ENCODE peak calls at places on chromosomes 5 and 9, in four cellular contexts. U, R, I and V are unnamed samples.

GRCh38 chr9:116275418-116276295 is 122.1 kb downstream of the PAPPA start:
- DNase-seq in U (no peak), R (no peak), I (no peak), V (no peak)

GRCh38 chr5:132477784-132478497 is 12.6 kb downstream of the IRF1 start:
- DNase-seq in U (no peak), R (no peak), I (no peak), V (no peak)

GRCh38 chr5:127893232-127893631 is 190.0 kb downstream of the CCDC192 start:
- DNase-seq in U (no peak), R (no peak), I (no peak), V (no peak)

GRCh38 chr5:57824047-57824446 is 341.4 kb upstream of the ACTBL2 start:
- DNase-seq in U (no peak), R (no peak), I (no peak), V (no peak)

GRCh38 chr9:23375511-23375910 is 450.5 kb downstream of the ELAVL2 start:
- DNase-seq in U (no peak), R (no peak), I (no peak), V (no peak)

GRCh38 chr5:59813761-59814562 is 79.6 kb downstream of the PDE4D start:
- DNase-seq in U (peak; percentile 30), R (peak; percentile 32), I (no peak), V (peak; percentile 40)

GRCh38 chr9:94533155-94533554 is 21.7 kb upstream of the PCAT7 start:
- DNase-seq in U (peak; percentile 76), R (no peak), I (no peak), V (no peak)

GRCh38 chr5:159033351-159033657 is 66.4 kb downstream of the EBF1 start:
- DNase-seq in U (no peak), R (no peak), I (no peak), V (no peak)

GRCh38 chr5:82644229-82644628 is 366.1 kb upstream of the RPS23 start:
- DNase-seq in U (no peak), R (no peak), I (no peak), V (no peak)

GRCh38 chr9:134004881-134005280 is 12.8 kb upstream of the VAV2 start:
- DNase-seq in U (no peak), R (no peak), I (no peak), V (no peak)

GRCh38 chr5:81315336-81315735 is 13.9 kb downstream of the ZCCHC9 start:
- DNase-seq in U (no peak), R (no peak), I (no peak), V (no peak)

GRCh38 chr5:76999451-76999850 is 30.8 kb upstream of the AGGF1 start:
- DNase-seq in U (no peak), R (no peak), I (no peak), V (no peak)

GRCh38 chr9:29209748-29210276 is 1636.5 kb upstream of the C9orf72 start:
- DNase-seq in U (no peak), R (no peak), I (no peak), V (no peak)

GRCh38 chr5:129099184-129099570 is 4.6 kb downstream of the ISOC1 start:
- DNase-seq in U (no peak), R (no peak), I (no peak), V (no peak)

GRCh38 chr5:112475747-112476435 is 56.8 kb upstream of the EPB41L4A start:
- DNase-seq in U (no peak), R (no peak), I (no peak), V (no peak)

GRCh38 chr5:154444559-154445421 is 1.0 kb upstream of the SAP30L start:
- DNase-seq in U (no peak), R (peak; percentile 32), I (no peak), V (peak; percentile 41)

DNA sequence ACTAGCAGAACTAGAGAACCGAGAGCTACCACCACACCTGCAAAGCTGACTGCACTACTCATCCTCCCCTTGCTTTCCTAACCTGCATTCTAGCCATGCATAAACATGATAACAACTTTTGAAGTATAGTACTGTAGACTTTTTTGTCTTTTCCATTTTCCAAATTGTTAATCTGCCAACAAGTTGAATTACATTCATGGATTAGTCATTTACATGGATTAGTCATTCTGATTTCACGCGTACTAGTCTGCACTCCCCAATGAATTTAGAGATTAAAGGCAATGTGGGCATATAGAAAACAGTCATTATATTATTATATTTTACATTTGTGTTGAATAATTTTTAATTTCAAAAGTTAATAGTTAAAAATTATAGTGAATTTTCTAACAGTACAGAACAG is 81.4 kb downstream of the EDIL3 start:
- DNase-seq in U (no peak), R (no peak), I (no peak), V (no peak)
- TF ChIP-seq FOXM1 in U (no peak), R (no peak), I (no peak), V (no peak)

DNA sequence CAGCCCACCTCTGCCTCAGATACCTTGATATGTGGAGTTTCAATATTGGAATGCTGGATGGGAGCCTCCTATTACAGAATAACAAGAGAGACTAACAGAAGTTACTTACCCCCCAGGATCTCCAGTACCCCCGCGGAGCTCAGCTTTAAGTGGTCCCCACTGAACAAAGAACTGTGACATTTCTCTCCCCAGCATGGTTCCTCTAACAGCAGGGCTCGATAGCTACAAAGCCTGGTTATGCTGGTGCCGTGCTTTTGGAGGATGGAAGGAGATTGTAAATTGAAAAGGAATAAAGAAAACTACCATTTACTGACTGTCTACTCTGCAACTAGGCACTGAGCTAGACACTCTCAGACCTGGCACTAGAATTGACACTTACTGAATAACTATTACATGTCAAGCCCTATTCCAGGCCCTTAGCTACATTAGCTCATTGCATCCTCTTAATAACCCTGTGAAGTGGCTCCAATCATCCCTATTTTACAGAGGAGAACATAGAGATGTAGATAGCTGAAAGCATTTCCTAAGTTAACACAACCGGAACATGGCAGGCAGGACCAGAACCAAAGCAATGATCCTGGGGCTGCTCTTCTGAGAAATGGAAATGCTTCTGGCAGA is 145.3 kb downstream of the TTLL11 start:
- DNase-seq in U (no peak), R (no peak), I (no peak), V (no peak)
- TF ChIP-seq TARDBP in U (no peak), R (no peak), I (no peak), V (no peak)

GRCh38 chr5:143642791-143643190 is 169.2 kb upstream of the HMHB1 start:
- DNase-seq in U (no peak), R (no peak), I (no peak), V (no peak)

GRCh38 chr5:143641957-143642356 is 170.0 kb upstream of the HMHB1 start:
- DNase-seq in U (no peak), R (no peak), I (no peak), V (no peak)

GRCh38 chr5:143645356-143645755 is 166.6 kb upstream of the HMHB1 start:
- DNase-seq in U (no peak), R (no peak), I (no peak), V (no peak)

GRCh38 chr5:143646961-143647360 is 165.0 kb upstream of the HMHB1 start:
- DNase-seq in U (no peak), R (no peak), I (no peak), V (no peak)

DNA sequence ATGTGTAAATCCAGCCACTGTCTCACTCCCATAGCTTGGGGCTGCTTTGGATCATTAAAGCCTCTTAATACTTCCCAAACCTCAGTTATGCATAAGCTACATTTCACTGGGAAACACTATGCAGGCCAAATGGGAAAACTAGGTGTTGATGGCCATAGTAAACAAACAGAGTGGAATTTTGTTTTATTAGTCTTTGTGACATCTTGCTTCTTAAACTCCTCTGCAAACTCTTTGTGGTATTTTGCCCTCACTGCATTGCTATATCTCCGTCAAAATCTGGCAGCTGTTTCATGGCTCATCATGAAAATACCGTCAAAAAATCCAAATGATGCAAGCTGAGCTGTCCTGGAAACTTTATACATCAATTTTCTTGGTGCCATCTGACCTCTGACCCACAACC is 167.2 kb upstream of the HMHB1 start:
- DNase-seq in U (no peak), R (no peak), I (no peak), V (no peak)
- TF ChIP-seq FOXM1 in U (no peak), R (no peak), I (no peak), V (no peak)

GRCh38 chr5:172926008-172926523 is 33.2 kb upstream of the RPL26L1 start:
- DNase-seq in U (no peak), R (no peak), I (no peak), V (no peak)

GRCh38 chr5:172931001-172931536 is 28.2 kb upstream of the RPL26L1 start:
- DNase-seq in U (no peak), R (no peak), I (no peak), V (no peak)

GRCh38 chr5:172926796-172927195 is 32.4 kb upstream of the RPL26L1 start:
- DNase-seq in U (no peak), R (peak; percentile 53), I (no peak), V (no peak)

GRCh38 chr5:172932313-172933017 is 26.8 kb upstream of the RPL26L1 start:
- DNase-seq in U (peak; percentile 23), R (peak; percentile 82), I (no peak), V (peak; percentile 89)

DNA sequence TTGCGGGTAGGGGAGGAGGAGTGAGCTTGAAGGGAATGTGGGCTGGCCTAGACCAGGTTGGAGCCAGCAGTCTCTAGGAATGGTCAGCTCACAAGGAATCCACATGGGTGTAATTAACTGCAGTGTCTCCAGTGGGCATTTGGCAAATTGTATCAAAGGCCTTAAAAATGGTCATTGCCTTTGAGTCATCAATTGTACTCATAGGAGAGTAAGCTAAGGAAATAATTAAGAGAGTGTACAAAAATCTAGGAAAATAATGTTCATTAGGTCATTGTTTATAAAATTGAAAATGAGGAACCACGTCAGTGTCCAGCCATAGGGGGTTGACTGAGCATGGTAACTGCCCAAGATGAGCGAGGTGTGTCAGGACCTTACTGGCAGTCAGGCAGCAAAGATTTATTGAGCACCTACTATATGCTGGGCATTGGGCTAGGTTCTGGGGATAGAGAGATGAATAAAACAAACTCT is 29.8 kb upstream of the RPL26L1 start:
- DNase-seq in U (no peak), R (no peak), I (no peak), V (no peak)
- TF ChIP-seq TARDBP in U (no peak), R (no peak), I (no peak), V (no peak)

DNA sequence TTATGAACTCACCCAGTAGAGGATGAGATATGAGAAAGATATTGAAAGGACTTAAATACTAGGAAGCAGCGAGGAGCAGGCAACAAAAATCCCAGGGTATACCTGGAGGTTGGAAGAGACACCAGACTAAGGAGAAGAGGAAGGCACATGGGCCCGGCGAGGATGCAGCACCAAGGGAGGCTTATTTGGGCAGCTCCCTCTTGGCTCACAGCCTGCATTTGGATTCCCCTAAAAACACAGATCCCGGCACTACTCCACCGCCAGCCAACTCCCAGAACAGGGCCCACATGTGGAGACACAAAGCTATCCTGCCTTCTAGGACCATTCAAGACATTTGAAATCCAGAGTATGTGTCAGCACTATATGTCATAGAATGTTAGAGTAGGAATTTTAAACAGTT is 199.8 kb upstream of the FBXL7 start:
- DNase-seq in U (no peak), R (no peak), I (no peak), V (no peak)
- TF ChIP-seq FOXM1 in U (no peak), R (no peak), I (no peak), V (no peak)

GRCh38 chr5:150321211-150321610 is 18.5 kb upstream of the ARSI start:
- DNase-seq in U (no peak), R (no peak), I (no peak), V (no peak)

GRCh38 chr5:150317048-150318003 is 14.6 kb upstream of the ARSI start:
- DNase-seq in U (peak; percentile 86), R (peak; percentile 23), I (no peak), V (no peak)

GRCh38 chr5:150318613-150319483 is 16.1 kb upstream of the ARSI start:
- DNase-seq in U (no peak), R (no peak), I (no peak), V (no peak)

GRCh38 chr5:150320048-150320555 is 17.4 kb upstream of the ARSI start:
- DNase-seq in U (no peak), R (no peak), I (no peak), V (no peak)

DNA sequence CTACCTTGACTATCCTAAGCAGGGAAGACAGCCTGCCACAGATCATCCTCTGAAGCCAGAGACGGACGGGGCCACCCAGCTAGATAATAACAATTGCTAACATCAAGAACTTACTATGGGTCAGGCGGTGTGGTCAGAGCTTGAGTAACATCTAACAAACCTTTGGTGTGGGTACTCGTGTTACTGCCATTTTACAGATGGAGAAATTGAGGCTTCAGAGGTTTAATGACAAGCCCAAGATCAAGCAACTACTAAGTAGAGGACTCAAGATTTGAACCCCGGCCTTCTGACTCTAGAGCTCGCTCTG is 16.7 kb upstream of the ARSI start:
- DNase-seq in U (no peak), R (no peak), I (no peak), V (no peak)
- TF ChIP-seq TARDBP in U (no peak), R (no peak), I (no peak), V (no peak)